ENCODE peak calls at places on chromosomes 1 and 21, in eight cellular contexts. Q is ureter; X is OCI-M1; R is AML-193; G is stimulated activated CD4-positive, alpha-beta T cell treated with anti-CD3 and anti-CD28 coated beads, Interleukin-12 subunit alpha, Interleukin-12 subunit beta, amount 100 ng/mL, for 4 hours; W is osteocyte; I is islet precursor cell; E is ACHN. P is an unnamed sample.

GRCh38 chr21:35768187-35768586 is 292.1 kb downstream of the SETD4 start:
- DNase-seq in Q (no peak), X (no peak), R (no peak), G (no peak), W (no peak), I (no peak), E (no peak), P (no peak)

GRCh38 chr1:16981269-16981849 is 939 bp upstream of the MFAP2 start:
- DNase-seq in Q (no peak), X (no peak), R (no peak), G (no peak), W (no peak), I (peak), E (peak), P (no peak)

GRCh38 chr1:201739492-201740085 is 89.4 kb upstream of the IPO9 start:
- DNase-seq in Q (no peak), X (no peak), R (peak), G (peak), W (no peak), I (peak), E (peak), P (peak)

GRCh38 chr1:43582162-43582566 is 51.5 kb downstream of the PTPRF start:
- DNase-seq in Q (peak), X (peak), R (no peak), G (peak), W (no peak), I (peak), E (peak), P (peak)

GRCh38 chr21:42640486-42640885 is 12.9 kb upstream of the PDE9A start:
- DNase-seq in Q (peak), X (peak), R (no peak), G (no peak), W (no peak), I (no peak), E (no peak), P (no peak)

GRCh38 chr21:34342476-34342875 is 21.3 kb upstream of the KCNE2 start:
- DNase-seq in Q (no peak), X (no peak), R (no peak), G (no peak), W (no peak), I (no peak), E (no peak), P (no peak)

GRCh38 chr1:245578751-245579150 is 424.0 kb downstream of the KIF26B start:
- DNase-seq in Q (no peak), X (no peak), R (no peak), G (no peak), W (no peak), I (no peak), E (no peak), P (no peak)

GRCh38 chr21:17101696-17102095 is 411.1 kb upstream of the CXADR start:
- DNase-seq in Q (no peak), X (no peak), R (no peak), G (no peak), W (no peak), I (no peak), E (no peak), P (no peak)